ENCODE peak calls at places on chromosomes 16 and 17, in nine cellular contexts. One of them, this sample, is unnamed.

GRCh38 chr17:7997186-7997585 is 5.2 kb upstream of the GUCY2D start:
- DNase-seq in HepG2: peak; percentile 25
- DNase-seq in GM23338: peak; percentile 90
- DNase-seq in suprapubic skin: no peak
- DNase-seq in prostate gland: no peak
- DNase-seq in sigmoid colon: peak; percentile 64
- DNase-seq in GM12878: no peak
- DNase-seq in HCT116: peak; percentile 67
- DNase-seq in transverse colon: peak; percentile 67
- DNase-seq in this sample: no peak

GRCh38 chr16:12144355-12144754 is 167.8 kb downstream of the SNX29 start:
- DNase-seq in transverse colon: no peak
- DNase-seq in GM12878: no peak
- DNase-seq in HCT116: no peak
- DNase-seq in suprapubic skin: no peak
- DNase-seq in prostate gland: no peak
- DNase-seq in sigmoid colon: no peak
- DNase-seq in HepG2: no peak
- DNase-seq in GM23338: no peak
- DNase-seq in this sample: no peak

GRCh38 chr16:29727452-29727851 is 18.3 kb downstream of the C16orf54 start:
- DNase-seq in prostate gland: no peak
- DNase-seq in HepG2: no peak
- DNase-seq in HCT116: no peak
- DNase-seq in GM12878: no peak
- DNase-seq in sigmoid colon: no peak
- DNase-seq in GM23338: no peak
- DNase-seq in suprapubic skin: no peak
- DNase-seq in transverse colon: no peak
- DNase-seq in this sample: no peak

GRCh38 chr16:65066646-65067045 is 55.2 kb downstream of the CDH11 start:
- DNase-seq in GM12878: no peak
- DNase-seq in suprapubic skin: no peak
- DNase-seq in sigmoid colon: no peak
- DNase-seq in transverse colon: no peak
- DNase-seq in HCT116: no peak
- DNase-seq in prostate gland: no peak
- DNase-seq in GM23338: no peak
- DNase-seq in HepG2: no peak
- DNase-seq in this sample: no peak

GRCh38 chr17:49716952-49717351 is 9.2 kb upstream of the SLC35B1 start:
- DNase-seq in suprapubic skin: no peak
- DNase-seq in GM12878: no peak
- DNase-seq in transverse colon: no peak
- DNase-seq in GM23338: no peak
- DNase-seq in sigmoid colon: no peak
- DNase-seq in HCT116: no peak
- DNase-seq in prostate gland: no peak
- DNase-seq in HepG2: no peak
- DNase-seq in this sample: no peak

GRCh38 chr17:50922107-50922506 is 56.0 kb upstream of the TOB1 start:
- DNase-seq in prostate gland: peak; percentile 51
- DNase-seq in HepG2: no peak
- DNase-seq in suprapubic skin: no peak
- DNase-seq in GM23338: no peak
- DNase-seq in GM12878: no peak
- DNase-seq in sigmoid colon: no peak
- DNase-seq in transverse colon: no peak
- DNase-seq in HCT116: no peak
- DNase-seq in this sample: peak; percentile 55

GRCh38 chr16:2001035-2001434 is 8.6 kb downstream of the ZNF598 start:
- DNase-seq in HCT116: no peak
- DNase-seq in GM12878: no peak
- DNase-seq in suprapubic skin: no peak
- DNase-seq in transverse colon: no peak
- DNase-seq in HepG2: no peak
- DNase-seq in sigmoid colon: no peak
- DNase-seq in prostate gland: no peak
- DNase-seq in GM23338: no peak
- DNase-seq in this sample: no peak

GRCh38 chr17:72719206-72719581 is 373.3 kb downstream of the SLC39A11 start:
- DNase-seq in GM23338: no peak
- DNase-seq in suprapubic skin: no peak
- DNase-seq in sigmoid colon: no peak
- DNase-seq in HepG2: no peak
- DNase-seq in HCT116: no peak
- DNase-seq in GM12878: no peak
- DNase-seq in prostate gland: no peak
- DNase-seq in transverse colon: no peak
- DNase-seq in this sample: no peak

GRCh38 chr17:35900280-35900679 is 20.1 kb upstream of the CCL5 start:
- DNase-seq in GM12878: no peak
- DNase-seq in GM23338: no peak
- DNase-seq in suprapubic skin: no peak
- DNase-seq in prostate gland: no peak
- DNase-seq in sigmoid colon: no peak
- DNase-seq in HepG2: no peak
- DNase-seq in HCT116: no peak
- DNase-seq in transverse colon: no peak
- DNase-seq in this sample: no peak

GRCh38 chr17:69043098-69043497 is 17.6 kb downstream of the ABCA9 start:
- DNase-seq in HepG2: no peak
- DNase-seq in GM23338: no peak
- DNase-seq in GM12878: no peak
- DNase-seq in sigmoid colon: no peak
- DNase-seq in prostate gland: no peak
- DNase-seq in suprapubic skin: no peak
- DNase-seq in transverse colon: no peak
- DNase-seq in HCT116: no peak
- DNase-seq in this sample: no peak

GRCh38 chr17:75876938-75877751 is 1.2 kb downstream of the TRIM47 start:
- DNase-seq in suprapubic skin: peak; percentile 95
- DNase-seq in HepG2: peak; percentile 74
- DNase-seq in sigmoid colon: peak; percentile 98
- DNase-seq in transverse colon: peak; percentile 88
- DNase-seq in HCT116: peak; percentile 87
- DNase-seq in prostate gland: peak; percentile 75
- DNase-seq in GM23338: peak; percentile 45
- DNase-seq in GM12878: no peak
- DNase-seq in this sample: peak; percentile 71

GRCh38 chr17:49487202-49487601 is 7.9 kb upstream of the NGFR start:
- DNase-seq in suprapubic skin: no peak
- DNase-seq in GM23338: peak; percentile 56
- DNase-seq in GM12878: no peak
- DNase-seq in transverse colon: no peak
- DNase-seq in sigmoid colon: no peak
- DNase-seq in prostate gland: no peak
- DNase-seq in HCT116: no peak
- DNase-seq in HepG2: no peak
- DNase-seq in this sample: no peak

GRCh38 chr17:29483503-29483902 is 83.3 kb downstream of the ABHD15 start:
- DNase-seq in transverse colon: no peak
- DNase-seq in GM12878: no peak
- DNase-seq in HepG2: no peak
- DNase-seq in suprapubic skin: no peak
- DNase-seq in GM23338: no peak
- DNase-seq in sigmoid colon: no peak
- DNase-seq in HCT116: no peak
- DNase-seq in prostate gland: no peak
- DNase-seq in this sample: no peak

GRCh38 chr16:74073471-74073870 is 223.1 kb upstream of the PSMD7 start:
- DNase-seq in HepG2: no peak
- DNase-seq in sigmoid colon: no peak
- DNase-seq in prostate gland: no peak
- DNase-seq in GM23338: no peak
- DNase-seq in transverse colon: no peak
- DNase-seq in suprapubic skin: no peak
- DNase-seq in HCT116: no peak
- DNase-seq in GM12878: no peak
- DNase-seq in this sample: no peak

GRCh38 chr17:7932483-7932891 is 481 bp downstream of the CNTROB start:
- DNase-seq in HepG2: peak; percentile 12
- DNase-seq in GM12878: no peak
- DNase-seq in prostate gland: no peak
- DNase-seq in HCT116: no peak
- DNase-seq in transverse colon: peak; percentile 43
- DNase-seq in sigmoid colon: peak; percentile 78
- DNase-seq in suprapubic skin: no peak
- DNase-seq in GM23338: peak; percentile 65
- DNase-seq in this sample: no peak

GRCh38 chr17:82019905-82020873 is 2.5 kb downstream of the CENPX start:
- DNase-seq in suprapubic skin: no peak
- DNase-seq in HepG2: peak; percentile 77
- DNase-seq in GM12878: no peak
- DNase-seq in HCT116: peak; percentile 56
- DNase-seq in prostate gland: no peak
- DNase-seq in sigmoid colon: no peak
- DNase-seq in GM23338: peak; percentile 89
- DNase-seq in transverse colon: peak; percentile 70
- DNase-seq in this sample: no peak

GRCh38 chr16:86590501-86591144 is 12.3 kb downstream of the FOXL1 start:
- DNase-seq in HCT116: no peak
- DNase-seq in transverse colon: no peak
- DNase-seq in suprapubic skin: no peak
- DNase-seq in sigmoid colon: no peak
- DNase-seq in GM23338: no peak
- DNase-seq in prostate gland: no peak
- DNase-seq in HepG2: peak; percentile 32
- DNase-seq in GM12878: no peak
- DNase-seq in this sample: no peak

GRCh38 chr16:86584726-86585721 is 6.7 kb downstream of the FOXL1 start:
- DNase-seq in prostate gland: no peak
- DNase-seq in HCT116: no peak
- DNase-seq in GM12878: no peak
- DNase-seq in HepG2: no peak
- DNase-seq in sigmoid colon: no peak
- DNase-seq in transverse colon: no peak
- DNase-seq in GM23338: no peak
- DNase-seq in suprapubic skin: no peak
- DNase-seq in this sample: no peak

GRCh38 chr16:86584071-86584685 is 5.8 kb downstream of the FOXL1 start:
- DNase-seq in HCT116: no peak
- DNase-seq in transverse colon: no peak
- DNase-seq in suprapubic skin: no peak
- DNase-seq in GM12878: no peak
- DNase-seq in sigmoid colon: no peak
- DNase-seq in GM23338: no peak
- DNase-seq in HepG2: no peak
- DNase-seq in prostate gland: no peak
- DNase-seq in this sample: no peak

GRCh38 chr16:86585821-86586611 is 7.7 kb downstream of the FOXL1 start:
- DNase-seq in prostate gland: no peak
- DNase-seq in GM12878: no peak
- DNase-seq in transverse colon: no peak
- DNase-seq in suprapubic skin: no peak
- DNase-seq in GM23338: no peak
- DNase-seq in HepG2: no peak
- DNase-seq in HCT116: no peak
- DNase-seq in sigmoid colon: no peak
- DNase-seq in this sample: no peak

GRCh38 chr16:86587487-86587886 is 9.1 kb downstream of the FOXL1 start:
- DNase-seq in suprapubic skin: no peak
- DNase-seq in HepG2: no peak
- DNase-seq in sigmoid colon: no peak
- DNase-seq in GM12878: no peak
- DNase-seq in transverse colon: no peak
- DNase-seq in HCT116: no peak
- DNase-seq in GM23338: no peak
- DNase-seq in prostate gland: no peak
- DNase-seq in this sample: no peak
- H3K4me1 ChIP-seq in suprapubic skin: no peaks in the 10 kb centered on the region
- H3K4me1 ChIP-seq in HepG2: no peaks in the 10 kb centered on the region
- H3K4me1 ChIP-seq in sigmoid colon: no peaks in the 10 kb centered on the region
- H3K4me1 ChIP-seq in GM12878: no peaks in the 10 kb centered on the region
- H3K4me1 ChIP-seq in transverse colon: no peaks in the 10 kb centered on the region
- H3K4me1 ChIP-seq in HCT116: no peaks in the 10 kb centered on the region
- H3K4me1 ChIP-seq in GM23338: no peaks in the 10 kb centered on the region
- H3K4me1 ChIP-seq in prostate gland: no peaks in the 10 kb centered on the region
- H3K4me1 ChIP-seq in this sample: no peaks in the 10 kb centered on the region

DNA sequence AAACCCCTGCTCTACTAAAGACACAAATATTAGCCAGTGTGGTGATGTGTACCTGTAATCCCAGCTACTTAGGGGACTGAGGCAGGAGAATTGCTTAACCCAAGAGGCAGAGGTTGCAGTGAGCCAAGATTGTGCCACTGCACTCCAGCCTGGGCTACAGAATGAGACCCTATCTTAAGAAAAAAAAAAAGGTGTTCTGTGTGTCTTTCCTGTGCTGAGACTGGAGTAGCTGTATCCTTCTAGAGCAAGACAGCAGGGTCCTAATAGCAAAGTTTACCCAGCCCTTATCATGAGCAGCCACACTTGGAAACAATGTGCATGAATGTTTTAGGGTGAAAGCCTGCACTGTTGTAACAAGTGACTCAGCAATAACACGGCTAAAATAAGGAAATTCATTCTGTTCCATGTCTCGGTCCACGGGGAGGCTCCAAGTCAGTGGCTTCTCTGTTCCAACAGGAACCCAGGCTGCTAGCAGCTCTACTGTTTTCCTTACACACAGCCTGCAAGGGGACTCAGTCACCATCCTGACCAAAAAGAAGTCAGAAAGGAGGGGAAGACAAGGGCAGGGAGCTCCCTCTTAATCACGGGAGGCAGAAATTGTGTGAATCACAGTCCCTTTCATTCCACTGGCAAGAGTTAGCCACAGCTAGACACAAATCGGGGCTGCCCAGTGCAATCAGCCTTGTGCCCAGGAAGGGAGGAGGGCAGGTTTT is 7.1 kb upstream of the SLC5A11 start:
- DNase-seq in GM12878: no peak
- DNase-seq in HepG2: peak; percentile 83
- DNase-seq in GM23338: no peak
- DNase-seq in HCT116: no peak
- DNase-seq in sigmoid colon: no peak
- DNase-seq in suprapubic skin: no peak
- DNase-seq in prostate gland: no peak
- DNase-seq in transverse colon: peak; percentile 26
- DNase-seq in this sample: no peak
- TF ChIP-seq POLR2AphosphoS5 in GM12878: no peak
- TF ChIP-seq POLR2AphosphoS5 in HepG2: no peak
- TF ChIP-seq POLR2AphosphoS5 in GM23338: no peak
- TF ChIP-seq POLR2AphosphoS5 in HCT116: no peak
- TF ChIP-seq POLR2AphosphoS5 in sigmoid colon: no peak
- TF ChIP-seq POLR2AphosphoS5 in suprapubic skin: no peak
- TF ChIP-seq POLR2AphosphoS5 in prostate gland: no peak
- TF ChIP-seq POLR2AphosphoS5 in transverse colon: no peak
- TF ChIP-seq POLR2AphosphoS5 in this sample: no peak

GRCh38 chr17:37764383-37764782 is 19.5 kb upstream of the HNF1B start:
- DNase-seq in prostate gland: no peak
- DNase-seq in GM23338: no peak
- DNase-seq in suprapubic skin: no peak
- DNase-seq in HCT116: no peak
- DNase-seq in GM12878: no peak
- DNase-seq in transverse colon: no peak
- DNase-seq in HepG2: no peak
- DNase-seq in sigmoid colon: no peak
- DNase-seq in this sample: no peak
- H3K4me1 ChIP-seq in prostate gland: no peaks in the 10 kb centered on the region
- H3K4me1 ChIP-seq in GM23338: no peaks in the 10 kb centered on the region
- H3K4me1 ChIP-seq in suprapubic skin: no peaks in the 10 kb centered on the region
- H3K4me1 ChIP-seq in HCT116: no peaks in the 10 kb centered on the region
- H3K4me1 ChIP-seq in GM12878: peaks cover 49% of the 10 kb centered on the region
- H3K4me1 ChIP-seq in transverse colon: no peaks in the 10 kb centered on the region
- H3K4me1 ChIP-seq in HepG2: peaks cover 59% of the 10 kb centered on the region
- H3K4me1 ChIP-seq in sigmoid colon: no peaks in the 10 kb centered on the region
- H3K4me1 ChIP-seq in this sample: no peaks in the 10 kb centered on the region

GRCh38 chr16:56609463-56609921 is 1.1 kb downstream of the MT2A start:
- DNase-seq in sigmoid colon: peak; percentile 89
- DNase-seq in GM23338: no peak
- DNase-seq in prostate gland: peak; percentile 72
- DNase-seq in GM12878: peak; percentile 87
- DNase-seq in suprapubic skin: peak; percentile 88
- DNase-seq in HCT116: peak; percentile 41
- DNase-seq in HepG2: peak; percentile 75
- DNase-seq in transverse colon: peak; percentile 86
- DNase-seq in this sample: peak; percentile 60
- TF ChIP-seq POLR2AphosphoS5 in sigmoid colon: peak; percentile 57
- TF ChIP-seq POLR2AphosphoS5 in GM23338: no peak
- TF ChIP-seq POLR2AphosphoS5 in prostate gland: peak; percentile 41
- TF ChIP-seq POLR2AphosphoS5 in GM12878: peak; percentile 58
- TF ChIP-seq POLR2AphosphoS5 in suprapubic skin: peak; percentile 71
- TF ChIP-seq POLR2AphosphoS5 in HCT116: peak; percentile 83
- TF ChIP-seq POLR2AphosphoS5 in HepG2: peak; percentile 16
- TF ChIP-seq POLR2AphosphoS5 in transverse colon: peak; percentile 71
- TF ChIP-seq POLR2AphosphoS5 in this sample: no peak